ENCODE peak calls at places on chromosomes 4 and X, in seven cellular contexts. S is foreskin fibroblast; N is fibroblast of the aortic adventitia; U is CD4-positive, alpha-beta T cell; B is GM10248; F is vagina; J is HL-60. M is an unnamed sample.

GRCh38 chr4:81352476-81352875 is 119.2 kb downstream of the RASGEF1B start:
- DNase-seq in S (peak; percentile 72), N (peak; percentile 57), U (no peak), B (no peak), F (no peak), J (no peak), M (no peak)

GRCh38 chr4:20544645-20545044 is 155.6 kb upstream of the PACRGL start:
- DNase-seq in S (peak; percentile 36), N (peak; percentile 76), U (no peak), B (no peak), F (no peak), J (no peak), M (peak; percentile 15)

GRCh38 chrX:120660638-120661037 is 30.8 kb upstream of the C1GALT1C1 start:
- DNase-seq in S (no peak), N (peak; percentile 34), U (no peak), B (no peak), F (no peak), J (no peak), M (no peak)

GRCh38 chr4:55512922-55513571 is 33.7 kb downstream of the CLOCK start:
- DNase-seq in S (no peak), N (no peak), U (no peak), B (no peak), F (no peak), J (no peak), M (no peak)

GRCh38 chr4:189445613-189446012 is 495.1 kb upstream of the FRG1 start:
- DNase-seq in S (no peak), N (no peak), U (no peak), B (no peak), F (no peak), J (no peak), M (no peak)

GRCh38 chr4:100428051-100428450 is 89.8 kb downstream of the EMCN start:
- DNase-seq in S (peak; percentile 56), N (peak; percentile 75), U (no peak), B (no peak), F (no peak), J (no peak), M (no peak)

GRCh38 chr4:115113382-115114106 is at the start of gene NDST4:
- DNase-seq in S (peak; percentile 29), N (no peak), U (no peak), B (no peak), F (no peak), J (no peak), M (no peak)

GRCh38 chrX:10387011-10387410 is 230.2 kb downstream of the CLCN4 start:
- DNase-seq in S (peak; percentile 29), N (peak; percentile 21), U (no peak), B (no peak), F (no peak), J (no peak), M (no peak)

GRCh38 chr4:168654206-168655174 is 157.6 kb downstream of the PALLD start:
- DNase-seq in S (no peak), N (no peak), U (no peak), B (no peak), F (no peak), J (no peak), M (no peak)

GRCh38 chrX:135086197-135086854 is 34.0 kb downstream of the ETDB start:
- DNase-seq in S (peak; percentile 32), N (peak; percentile 77), U (peak; percentile 24), B (peak; percentile 38), F (no peak), J (no peak), M (peak; percentile 48)

GRCh38 chrX:103999234-103999633 is 14.3 kb downstream of the H2BW1 start:
- DNase-seq in S (no peak), N (no peak), U (no peak), B (no peak), F (no peak), J (no peak), M (no peak)

GRCh38 chr4:164753873-164754488 is at the start of gene SMIM31:
- DNase-seq in S (no peak), N (no peak), U (no peak), B (no peak), F (no peak), J (no peak), M (no peak)

GRCh38 chr4:144591401-144591800 is 54.6 kb upstream of the HHIP start:
- DNase-seq in S (peak; percentile 94), N (peak; percentile 87), U (no peak), B (no peak), F (no peak), J (no peak), M (no peak)

GRCh38 chr4:77800483-77801259 is 18.5 kb downstream of the CNOT6L start:
- DNase-seq in S (no peak), N (peak; percentile 77), U (no peak), B (no peak), F (no peak), J (no peak), M (no peak)

GRCh38 chr4:158996669-158997074 is 106.2 kb upstream of the RAPGEF2 start:
- DNase-seq in S (peak; percentile 90), N (peak; percentile 96), U (no peak), B (no peak), F (no peak), J (no peak), M (no peak)

GRCh38 chr4:3121596-3121995 is 47.1 kb downstream of the HTT start:
- DNase-seq in S (no peak), N (no peak), U (no peak), B (no peak), F (no peak), J (no peak), M (no peak)
- TF ChIP-seq CTCF in S (no peak), N (no peak), U (no peak), B (no peak), F (no peak), J (no peak), M (no peak)

GRCh38 chr4:41881931-41882621 is 53.2 kb upstream of the TMEM33 start:
- DNase-seq in S (no peak), N (no peak), U (no peak), B (no peak), F (no peak), J (no peak), M (no peak)
- TF ChIP-seq CTCF in S (no peak), N (no peak), U (no peak), B (no peak), F (no peak), J (no peak), M (no peak)

DNA sequence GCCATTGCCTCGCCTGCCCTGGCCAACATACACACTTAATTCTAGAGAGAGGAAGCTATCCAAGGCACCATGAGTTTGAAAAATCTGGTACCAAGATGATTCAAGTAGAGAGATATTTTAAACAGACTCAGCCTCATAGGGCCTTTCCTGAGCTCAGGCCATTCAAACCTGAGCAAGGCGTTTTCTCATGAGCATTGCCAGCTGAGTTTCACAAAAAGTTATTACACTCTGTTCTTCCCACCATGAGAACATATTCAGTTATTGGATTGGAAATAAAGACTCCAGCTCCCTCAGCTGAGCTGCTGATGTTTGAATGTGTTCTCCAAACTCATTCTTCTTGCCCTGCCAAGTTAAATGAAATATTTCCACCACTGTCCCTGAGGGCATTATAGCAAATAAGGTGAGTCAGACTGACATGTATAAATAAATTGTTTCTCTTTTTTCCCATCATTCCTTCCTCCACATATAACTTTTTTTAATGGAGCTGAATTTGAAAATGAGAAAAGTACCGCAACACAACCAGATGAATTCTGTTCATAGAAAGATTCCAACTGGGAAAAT is 429.6 kb downstream of the RAB28 start:
- DNase-seq in S (no peak), N (no peak), U (no peak), B (no peak), F (no peak), J (no peak), M (no peak)
- TF ChIP-seq CTCF in S (no peak), N (no peak), U (no peak), B (no peak), F (no peak), J (no peak), M (no peak)

GRCh38 chr4:122576261-122577188 is 44.3 kb downstream of the IL21 start:
- DNase-seq in S (peak; percentile 32), N (peak; percentile 76), U (peak; percentile 10), B (peak; percentile 48), F (no peak), J (no peak), M (peak; percentile 51)
- TF ChIP-seq CTCF in S (peak; percentile 52), N (peak; percentile 60), U (peak; percentile 68), B (peak; percentile 60), F (no peak), J (peak; percentile 20), M (peak; percentile 31)

DNA sequence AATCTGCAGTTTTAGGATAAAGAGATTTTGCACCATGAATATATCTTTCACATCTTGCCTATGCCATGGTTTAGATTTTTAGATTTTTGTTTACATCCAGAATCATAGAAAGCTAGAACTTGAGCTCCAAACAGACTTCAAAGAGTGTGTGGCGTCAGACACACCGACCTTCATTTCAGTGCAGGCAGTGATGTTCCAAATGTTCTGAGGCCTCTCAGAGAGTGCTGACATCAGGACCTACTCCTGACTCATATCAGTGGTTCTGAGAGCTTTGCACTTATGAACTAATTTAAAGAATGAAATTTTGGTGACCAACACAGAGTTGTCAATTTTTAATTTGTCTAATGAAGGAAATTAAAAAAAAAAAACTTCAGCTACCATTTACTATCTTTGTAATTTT is 18.3 kb downstream of the CXCR3 start:
- DNase-seq in S (no peak), N (no peak), U (no peak), B (no peak), F (no peak), J (no peak), M (no peak)
- TF ChIP-seq CTCF in S (no peak), N (no peak), U (no peak), B (no peak), F (no peak), J (no peak), M (no peak)

DNA sequence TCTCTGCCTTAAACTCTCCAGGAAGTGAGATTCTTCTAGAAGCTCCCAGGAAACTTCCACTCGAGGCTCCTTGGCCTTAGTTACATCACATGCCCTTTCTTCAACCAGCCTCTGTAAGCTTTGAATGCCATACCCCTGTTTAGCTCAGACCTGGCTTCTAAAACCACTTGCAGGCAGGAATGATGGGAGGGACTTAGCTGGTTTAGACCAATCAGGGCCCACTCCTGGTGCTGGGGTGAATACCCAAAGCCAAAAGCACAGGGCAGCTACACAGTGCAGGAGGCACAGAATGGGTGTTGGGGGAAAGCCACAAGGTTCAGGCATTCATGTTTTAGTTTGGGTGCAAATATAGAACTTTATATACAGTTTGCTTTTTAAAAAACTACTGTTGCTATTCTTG is 296.2 kb downstream of the FRMPD4 start:
- DNase-seq in S (no peak), N (no peak), U (no peak), B (no peak), F (no peak), J (no peak), M (no peak)
- TF ChIP-seq CTCF in S (no peak), N (no peak), U (no peak), B (no peak), F (no peak), J (no peak), M (no peak)

DNA sequence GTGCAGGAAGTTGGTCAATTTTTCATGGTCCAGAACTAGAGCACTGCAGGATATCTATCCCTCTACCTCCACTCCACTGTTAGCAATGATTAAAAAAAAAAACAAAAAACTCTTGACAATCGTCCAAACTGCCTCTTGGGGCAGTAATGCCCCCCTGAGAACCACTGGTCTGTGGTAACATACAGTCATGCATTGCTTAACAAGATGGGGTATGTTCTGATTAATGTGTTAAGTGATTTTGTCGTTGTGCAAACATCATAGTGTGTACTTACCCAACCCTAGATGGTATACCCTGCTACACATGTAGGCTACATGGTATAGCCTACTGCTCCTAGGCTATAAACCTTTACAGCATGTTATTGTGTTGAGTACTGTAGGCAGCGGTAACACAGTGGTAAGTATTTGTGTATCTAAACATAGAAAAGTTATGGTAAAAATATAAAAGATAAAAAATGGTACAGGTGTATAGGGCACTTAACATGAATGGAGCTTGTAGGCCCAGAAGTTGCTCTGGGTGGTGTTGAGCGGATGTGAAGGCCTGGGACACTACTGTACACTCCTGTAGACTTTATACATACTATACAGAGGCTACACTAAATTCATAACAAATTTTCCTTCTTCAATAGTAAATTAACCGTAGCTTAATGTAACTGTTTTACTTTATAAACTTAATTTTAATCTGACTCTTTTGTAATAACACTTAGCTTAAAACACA is 34.1 kb downstream of the ART3 start:
- DNase-seq in S (no peak), N (no peak), U (no peak), B (no peak), F (no peak), J (peak; percentile 26), M (no peak)
- TF ChIP-seq CTCF in S (no peak), N (no peak), U (no peak), B (no peak), F (no peak), J (no peak), M (no peak)